ENCODE peak calls at places on chromosomes 4 and X, in five cellular contexts. One of them, this sample, is unnamed.

GRCh38 chrX:63784346-63784901 is 590 bp downstream of the ARHGEF9 start:
- DNase-seq in heart left ventricle: no peak
- DNase-seq in mammary epithelial cell: no peak
- DNase-seq in aorta: no peak
- DNase-seq in uterus: no peak
- DNase-seq in this sample: no peak

GRCh38 chr4:55248756-55249155 is 97.3 kb upstream of the SRD5A3 start:
- DNase-seq in heart left ventricle: no peak
- DNase-seq in mammary epithelial cell: no peak
- DNase-seq in aorta: no peak
- DNase-seq in uterus: no peak
- DNase-seq in this sample: no peak

GRCh38 chrX:32896132-32896531 is 315.2 kb downstream of the DMD start:
- DNase-seq in heart left ventricle: no peak
- DNase-seq in mammary epithelial cell: no peak
- DNase-seq in aorta: no peak
- DNase-seq in uterus: no peak
- DNase-seq in this sample: no peak

GRCh38 chrX:54808109-54808604 is 612 bp downstream of the MAGED2 start:
- DNase-seq in heart left ventricle: peak; percentile 83
- DNase-seq in mammary epithelial cell: no peak
- DNase-seq in aorta: peak; percentile 89
- DNase-seq in uterus: peak; percentile 80
- DNase-seq in this sample: no peak

GRCh38 chr4:144449623-144450022 is 196.3 kb upstream of the HHIP start:
- DNase-seq in heart left ventricle: peak; percentile 9
- DNase-seq in mammary epithelial cell: no peak
- DNase-seq in aorta: no peak
- DNase-seq in uterus: no peak
- DNase-seq in this sample: no peak

GRCh38 chrX:2875798-2876399 is 47.2 kb downstream of the GYG2 start:
- DNase-seq in heart left ventricle: no peak
- DNase-seq in mammary epithelial cell: no peak
- DNase-seq in aorta: no peak
- DNase-seq in uterus: no peak
- DNase-seq in this sample: no peak

GRCh38 chr4:1400191-1400805 is 5.9 kb downstream of the NKX1-1 start:
- DNase-seq in heart left ventricle: no peak
- DNase-seq in mammary epithelial cell: no peak
- DNase-seq in aorta: peak; percentile 64
- DNase-seq in uterus: peak; percentile 4
- DNase-seq in this sample: no peak

GRCh38 chr4:98929341-98930267 is 671 bp upstream of the EIF4E start:
- DNase-seq in heart left ventricle: peak; percentile 50
- DNase-seq in mammary epithelial cell: peak; percentile 99
- DNase-seq in aorta: peak; percentile 90
- DNase-seq in uterus: peak; percentile 64
- DNase-seq in this sample: peak; percentile 67

GRCh38 chr4:150297861-150298474 is 219.7 kb downstream of the DCLK2 start:
- DNase-seq in heart left ventricle: no peak
- DNase-seq in mammary epithelial cell: peak; percentile 43
- DNase-seq in aorta: no peak
- DNase-seq in uterus: no peak
- DNase-seq in this sample: peak; percentile 26

GRCh38 chr4:105765690-105766407 is 57.3 kb downstream of the GSTCD start:
- DNase-seq in heart left ventricle: peak; percentile 14
- DNase-seq in mammary epithelial cell: peak; percentile 92
- DNase-seq in aorta: no peak
- DNase-seq in uterus: no peak
- DNase-seq in this sample: no peak

GRCh38 chr4:40924096-40924792 is 174.5 kb downstream of the NSUN7 start:
- DNase-seq in heart left ventricle: peak; percentile 50
- DNase-seq in mammary epithelial cell: no peak
- DNase-seq in aorta: peak; percentile 93
- DNase-seq in uterus: peak; percentile 38
- DNase-seq in this sample: peak; percentile 37

GRCh38 chr4:20326977-20327376 is 75.3 kb downstream of the SLIT2 start:
- DNase-seq in heart left ventricle: no peak
- DNase-seq in mammary epithelial cell: no peak
- DNase-seq in aorta: no peak
- DNase-seq in uterus: no peak
- DNase-seq in this sample: no peak

GRCh38 chrX:16702700-16703599 is 9.5 kb downstream of the CTPS2 start:
- DNase-seq in heart left ventricle: no peak
- DNase-seq in mammary epithelial cell: no peak
- DNase-seq in aorta: no peak
- DNase-seq in uterus: no peak
- DNase-seq in this sample: no peak

GRCh38 chrX:97065973-97066372 is 182.3 kb downstream of the RPA4 start:
- DNase-seq in heart left ventricle: no peak
- DNase-seq in mammary epithelial cell: peak; percentile 3
- DNase-seq in aorta: no peak
- DNase-seq in uterus: no peak
- DNase-seq in this sample: no peak

GRCh38 chr4:108906006-108906405 is 143.2 kb upstream of the ETNPPL start:
- DNase-seq in heart left ventricle: no peak
- DNase-seq in mammary epithelial cell: no peak
- DNase-seq in aorta: no peak
- DNase-seq in uterus: no peak
- DNase-seq in this sample: no peak

GRCh38 chr4:159487284-159487747 is 384.4 kb downstream of the RAPGEF2 start:
- DNase-seq in heart left ventricle: peak; percentile 32
- DNase-seq in mammary epithelial cell: peak; percentile 61
- DNase-seq in aorta: no peak
- DNase-seq in uterus: no peak
- DNase-seq in this sample: peak; percentile 6

GRCh38 chr4:45650545-45650944 is 473.3 kb downstream of the GABRG1 start:
- DNase-seq in heart left ventricle: no peak
- DNase-seq in mammary epithelial cell: no peak
- DNase-seq in aorta: no peak
- DNase-seq in uterus: no peak
- DNase-seq in this sample: no peak

GRCh38 chrX:121455890-121456289 is 408.5 kb downstream of the GLUD2 start:
- DNase-seq in heart left ventricle: no peak
- DNase-seq in mammary epithelial cell: peak; percentile 1
- DNase-seq in aorta: no peak
- DNase-seq in uterus: no peak
- DNase-seq in this sample: no peak

GRCh38 chr4:56575820-56576429 is 70.3 kb downstream of the ARL9 start:
- DNase-seq in heart left ventricle: no peak
- DNase-seq in mammary epithelial cell: peak; percentile 8
- DNase-seq in aorta: no peak
- DNase-seq in uterus: no peak
- DNase-seq in this sample: peak; percentile 8

GRCh38 chrX:151725338-151725614 is 9.3 kb upstream of the CNGA2 start:
- DNase-seq in heart left ventricle: no peak
- DNase-seq in mammary epithelial cell: no peak
- DNase-seq in aorta: peak; percentile 58
- DNase-seq in uterus: no peak
- DNase-seq in this sample: no peak

GRCh38 chr4:124806403-124806802 is 93.9 kb upstream of the ANKRD50 start:
- DNase-seq in heart left ventricle: no peak
- DNase-seq in mammary epithelial cell: peak; percentile 46
- DNase-seq in aorta: no peak
- DNase-seq in uterus: no peak
- DNase-seq in this sample: no peak

GRCh38 chrX:152823657-152824056 is 6.9 kb downstream of the CETN2 start:
- DNase-seq in heart left ventricle: no peak
- DNase-seq in mammary epithelial cell: no peak
- DNase-seq in aorta: no peak
- DNase-seq in uterus: no peak
- DNase-seq in this sample: no peak

GRCh38 chrX:72020204-72020603 is 109.6 kb downstream of the NHSL2 start:
- DNase-seq in heart left ventricle: no peak
- DNase-seq in mammary epithelial cell: no peak
- DNase-seq in aorta: no peak
- DNase-seq in uterus: peak; percentile 37
- DNase-seq in this sample: no peak

GRCh38 chr4:185716008-185716976 is 95.7 kb downstream of the SORBS2 start:
- DNase-seq in heart left ventricle: no peak
- DNase-seq in mammary epithelial cell: no peak
- DNase-seq in aorta: no peak
- DNase-seq in uterus: no peak
- DNase-seq in this sample: no peak

GRCh38 chrX:130018143-130018542 is 35.7 kb downstream of the BCORL1 start:
- DNase-seq in heart left ventricle: no peak
- DNase-seq in mammary epithelial cell: no peak
- DNase-seq in aorta: no peak
- DNase-seq in uterus: no peak
- DNase-seq in this sample: no peak

GRCh38 chrX:130025256-130025655 is 42.8 kb downstream of the BCORL1 start:
- DNase-seq in heart left ventricle: no peak
- DNase-seq in mammary epithelial cell: no peak
- DNase-seq in aorta: no peak
- DNase-seq in uterus: no peak
- DNase-seq in this sample: no peak

GRCh38 chrX:130024127-130024526 is 41.7 kb downstream of the BCORL1 start:
- DNase-seq in heart left ventricle: peak; percentile 82
- DNase-seq in mammary epithelial cell: peak; percentile 4
- DNase-seq in aorta: peak; percentile 89
- DNase-seq in uterus: peak; percentile 66
- DNase-seq in this sample: peak; percentile 84

GRCh38 chrX:130015181-130015580 is 32.7 kb downstream of the BCORL1 start:
- DNase-seq in heart left ventricle: no peak
- DNase-seq in mammary epithelial cell: no peak
- DNase-seq in aorta: peak; percentile 65
- DNase-seq in uterus: no peak
- DNase-seq in this sample: no peak

DNA sequence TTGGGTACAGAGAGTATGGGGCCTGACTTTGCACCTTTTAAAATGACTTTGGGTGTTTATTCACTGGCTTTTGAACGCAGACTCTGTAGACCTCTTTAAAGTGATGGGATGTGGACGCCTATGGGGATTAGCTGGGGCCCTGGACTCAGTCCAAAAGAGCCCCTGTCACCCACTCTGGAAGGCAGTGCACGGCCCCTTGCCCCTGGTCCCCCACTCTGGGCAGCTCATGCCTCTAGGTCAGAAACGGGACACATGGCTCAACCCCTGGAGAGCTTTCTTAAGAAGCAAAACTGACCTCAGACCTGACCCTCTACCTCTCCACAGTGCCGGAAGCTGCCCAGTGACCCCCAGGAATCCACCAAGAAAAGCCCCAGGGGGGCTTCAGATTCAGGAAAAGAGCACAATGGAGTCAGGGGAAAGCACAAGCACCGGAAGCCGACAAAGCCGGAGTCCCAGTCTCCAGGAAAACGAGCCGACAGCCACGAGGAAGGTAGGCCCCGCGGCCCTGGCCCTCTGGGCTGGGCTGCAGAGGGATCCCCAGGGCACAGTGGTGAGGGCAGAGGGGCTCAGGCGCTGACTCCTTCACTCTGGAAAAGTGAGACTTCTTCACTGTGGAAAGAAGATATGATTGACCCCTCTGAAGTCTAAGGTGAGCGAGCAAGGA is 38.4 kb downstream of the BCORL1 start:
- DNase-seq in heart left ventricle: no peak
- DNase-seq in mammary epithelial cell: no peak
- DNase-seq in aorta: peak; percentile 62
- DNase-seq in uterus: no peak
- DNase-seq in this sample: no peak
- H3K36me3 ChIP-seq in heart left ventricle: no peaks in the 10 kb centered on the region
- H3K36me3 ChIP-seq in mammary epithelial cell: no peaks in the 10 kb centered on the region
- H3K36me3 ChIP-seq in aorta: peaks cover 2% of the 10 kb centered on the region
- H3K36me3 ChIP-seq in uterus: no peaks in the 10 kb centered on the region
- H3K36me3 ChIP-seq in this sample: peaks cover 10% of the 10 kb centered on the region

DNA sequence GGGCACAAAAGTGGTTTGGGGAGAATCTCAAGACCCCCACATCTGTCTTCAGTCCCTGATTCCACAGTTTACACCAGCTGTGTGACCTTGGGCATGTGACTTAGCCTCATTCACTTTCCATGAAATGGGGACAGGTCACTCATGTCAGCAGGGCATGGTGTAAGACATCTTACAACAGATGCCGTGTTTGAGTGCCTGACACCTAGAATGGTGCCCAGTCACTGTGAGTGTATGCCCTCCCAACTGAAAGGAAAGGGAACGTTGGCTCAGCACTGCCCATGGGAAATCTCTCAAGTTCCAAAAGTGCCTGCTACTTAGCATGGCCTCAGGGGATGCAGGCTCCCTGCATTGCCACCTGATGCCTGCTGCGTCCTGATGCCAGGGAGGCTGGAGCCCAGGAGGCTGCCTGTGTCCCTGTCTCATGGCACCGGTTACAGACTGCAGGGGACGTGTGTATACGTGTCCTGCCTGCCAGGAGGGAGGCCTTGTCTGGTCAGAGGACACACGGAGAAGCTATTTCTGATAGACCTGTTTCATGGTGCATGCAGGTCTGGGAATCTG is 32.2 kb downstream of the RNF4 start:
- DNase-seq in heart left ventricle: no peak
- DNase-seq in mammary epithelial cell: no peak
- DNase-seq in aorta: no peak
- DNase-seq in uterus: no peak
- DNase-seq in this sample: no peak
- H3K36me3 ChIP-seq in heart left ventricle: peaks cover 20% of the 10 kb centered on the region
- H3K36me3 ChIP-seq in mammary epithelial cell: peaks cover 34% of the 10 kb centered on the region
- H3K36me3 ChIP-seq in aorta: peaks cover 4% of the 10 kb centered on the region
- H3K36me3 ChIP-seq in uterus: no peaks in the 10 kb centered on the region
- H3K36me3 ChIP-seq in this sample: peaks cover 81% of the 10 kb centered on the region

GRCh38 chr4:87121332-87122065 is 98.9 kb downstream of the KLHL8 start:
- DNase-seq in heart left ventricle: no peak
- DNase-seq in mammary epithelial cell: peak; percentile 94
- DNase-seq in aorta: no peak
- DNase-seq in uterus: no peak
- DNase-seq in this sample: no peak

GRCh38 chr4:87123241-87123640 is 97.2 kb downstream of the KLHL8 start:
- DNase-seq in heart left ventricle: no peak
- DNase-seq in mammary epithelial cell: no peak
- DNase-seq in aorta: no peak
- DNase-seq in uterus: no peak
- DNase-seq in this sample: no peak

GRCh38 chr4:87119965-87120364 is 100.5 kb downstream of the KLHL8 start:
- DNase-seq in heart left ventricle: no peak
- DNase-seq in mammary epithelial cell: peak; percentile 35
- DNase-seq in aorta: no peak
- DNase-seq in uterus: no peak
- DNase-seq in this sample: no peak

GRCh38 chr4:87120411-87121162 is 99.8 kb downstream of the KLHL8 start:
- DNase-seq in heart left ventricle: peak; percentile 72
- DNase-seq in mammary epithelial cell: peak; percentile 97
- DNase-seq in aorta: peak; percentile 80
- DNase-seq in uterus: peak; percentile 69
- DNase-seq in this sample: no peak

DNA sequence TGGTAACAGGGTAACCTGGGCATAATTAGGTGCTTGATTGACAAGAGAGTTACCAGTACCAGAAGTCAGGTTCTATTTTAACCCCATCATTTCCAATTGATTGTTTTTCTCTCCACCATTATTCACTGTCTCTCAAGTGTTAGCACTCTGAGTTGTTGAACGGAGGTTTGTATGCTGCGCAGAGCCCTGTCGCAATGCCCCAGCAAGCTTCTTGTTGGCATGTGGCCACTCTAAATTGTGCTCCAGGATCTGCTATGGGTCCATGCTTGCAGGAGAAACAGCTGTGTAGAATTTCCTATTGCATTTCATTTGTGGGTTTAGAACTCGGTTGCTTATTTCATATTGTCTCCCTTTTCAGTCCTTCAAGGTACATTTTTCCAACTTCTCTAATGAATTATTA is 98.2 kb downstream of the KLHL8 start:
- DNase-seq in heart left ventricle: no peak
- DNase-seq in mammary epithelial cell: peak; percentile 73
- DNase-seq in aorta: no peak
- DNase-seq in uterus: no peak
- DNase-seq in this sample: no peak
- H3K36me3 ChIP-seq in heart left ventricle: peaks cover 14% of the 10 kb centered on the region
- H3K36me3 ChIP-seq in mammary epithelial cell: peaks cover 2% of the 10 kb centered on the region
- H3K36me3 ChIP-seq in aorta: peaks cover 3% of the 10 kb centered on the region
- H3K36me3 ChIP-seq in uterus: no peaks in the 10 kb centered on the region
- H3K36me3 ChIP-seq in this sample: peaks cover 57% of the 10 kb centered on the region

GRCh38 chr4:82865592-82865991 is 25.4 kb downstream of the SEC31A start:
- DNase-seq in heart left ventricle: no peak
- DNase-seq in mammary epithelial cell: peak; percentile 92
- DNase-seq in aorta: no peak
- DNase-seq in uterus: no peak
- DNase-seq in this sample: peak; percentile 84
- H3K36me3 ChIP-seq in heart left ventricle: peaks cover 63% of the 10 kb centered on the region
- H3K36me3 ChIP-seq in mammary epithelial cell: peaks cover 49% of the 10 kb centered on the region
- H3K36me3 ChIP-seq in aorta: peaks cover 3% of the 10 kb centered on the region
- H3K36me3 ChIP-seq in uterus: no peaks in the 10 kb centered on the region
- H3K36me3 ChIP-seq in this sample: peaks cover 71% of the 10 kb centered on the region